ENCODE peak calls at places on chromosomes 2 and 18, in nine cellular contexts. C is stomach; D is suprapubic skin; L is lower leg skin; S is hepatocyte; E is H9; R is kidney epithelial cell; K is CD8-positive, alpha-beta T cell; Y is HFFc6. G is an unnamed sample.

GRCh38 chr2:110977388-110977787 is 143.3 kb upstream of the BCL2L11 start:
- DNase-seq in C (no peak), D (no peak), L (no peak), S (no peak), E (no peak), R (no peak), K (no peak), Y (no peak), G (no peak)

GRCh38 chr2:50221106-50221505 is 810.8 kb downstream of the NRXN1 start:
- DNase-seq in C (no peak), D (no peak), L (no peak), S (no peak), E (no peak), R (no peak), K (no peak), Y (no peak), G (no peak)

GRCh38 chr18:51852661-51853060 is 487.3 kb upstream of the DCC start:
- DNase-seq in C (no peak), D (no peak), L (no peak), S (no peak), E (no peak), R (peak; percentile 73), K (no peak), Y (no peak), G (no peak)

GRCh38 chr2:101277111-101277510 is 24.4 kb downstream of the CNOT11 start:
- DNase-seq in C (peak; percentile 32), D (no peak), L (no peak), S (peak; percentile 26), E (no peak), R (no peak), K (no peak), Y (peak; percentile 9), G (no peak)

GRCh38 chr2:183541766-183542165 is 417.5 kb downstream of the NUP35 start:
- DNase-seq in C (no peak), D (no peak), L (no peak), S (peak; percentile 86), E (no peak), R (peak; percentile 52), K (no peak), Y (no peak), G (no peak)

GRCh38 chr2:43086451-43087221 is 139.8 kb downstream of the ZFP36L2 start:
- DNase-seq in C (no peak), D (peak; percentile 90), L (peak; percentile 86), S (peak; percentile 88), E (no peak), R (peak; percentile 98), K (no peak), Y (peak; percentile 97), G (no peak)

GRCh38 chr2:30436859-30437435 is 10.1 kb upstream of the LCLAT1 start:
- DNase-seq in C (no peak), D (no peak), L (no peak), S (no peak), E (no peak), R (no peak), K (no peak), Y (no peak), G (no peak)

GRCh38 chr2:65182570-65182969 is 45.1 kb upstream of the ACTR2 start:
- DNase-seq in C (no peak), D (no peak), L (no peak), S (no peak), E (no peak), R (no peak), K (no peak), Y (no peak), G (no peak)

GRCh38 chr2:48727560-48727959 is 28.0 kb downstream of the LHCGR start:
- DNase-seq in C (no peak), D (no peak), L (no peak), S (peak; percentile 22), E (no peak), R (no peak), K (no peak), Y (no peak), G (no peak)

GRCh38 chr2:213171147-213171546 is 19.7 kb upstream of the IKZF2 start:
- DNase-seq in C (no peak), D (no peak), L (no peak), S (no peak), E (no peak), R (no peak), K (no peak), Y (no peak), G (no peak)

GRCh38 chr2:199997296-199997695 is 41.9 kb downstream of the MAIP1 start:
- DNase-seq in C (no peak), D (no peak), L (no peak), S (no peak), E (no peak), R (no peak), K (no peak), Y (no peak), G (no peak)

GRCh38 chr2:177275671-177276070 is 11.1 kb upstream of the NFE2L2 start:
- DNase-seq in C (no peak), D (no peak), L (no peak), S (no peak), E (no peak), R (no peak), K (no peak), Y (no peak), G (no peak)
- TF ChIP-seq CTCF in C (no peak), D (no peak), L (no peak), S (no peak), E (no peak), R (no peak), K (no peak), Y (no peak), G (no peak)

GRCh38 chr2:133530645-133531044 is 37.6 kb downstream of the NCKAP5 start:
- DNase-seq in C (no peak), D (no peak), L (no peak), S (no peak), E (no peak), R (no peak), K (no peak), Y (no peak), G (no peak)

GRCh38 chr2:133531382-133531781 is 36.9 kb downstream of the NCKAP5 start:
- DNase-seq in C (no peak), D (no peak), L (no peak), S (no peak), E (no peak), R (no peak), K (no peak), Y (no peak), G (no peak)

DNA sequence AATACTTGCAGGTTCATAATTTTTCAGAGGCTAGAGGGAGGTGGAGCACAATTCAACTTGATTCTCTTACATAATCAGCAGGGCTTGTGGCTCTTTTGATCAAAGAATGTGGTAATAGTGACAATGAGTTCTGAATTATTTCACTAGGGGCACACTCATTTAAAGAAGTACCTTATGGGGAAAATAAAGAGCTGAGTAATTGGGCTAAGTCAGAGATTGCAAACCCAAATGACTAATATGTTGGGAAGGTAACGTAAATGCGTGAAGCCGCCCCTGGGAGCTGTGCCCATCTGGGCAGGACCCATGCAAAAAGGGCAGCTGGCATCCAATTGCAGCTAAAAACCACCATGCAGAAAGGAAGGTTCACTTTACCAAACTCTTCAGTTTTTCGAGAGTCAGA is 35.3 kb downstream of the NCKAP5 start:
- DNase-seq in C (no peak), D (no peak), L (no peak), S (no peak), E (no peak), R (no peak), K (no peak), Y (peak; percentile 32), G (no peak)
- TF ChIP-seq CTCF in C (no peak), D (no peak), L (no peak), S (no peak), E (no peak), R (no peak), K (no peak), Y (peak; percentile 42), G (no peak)

DNA sequence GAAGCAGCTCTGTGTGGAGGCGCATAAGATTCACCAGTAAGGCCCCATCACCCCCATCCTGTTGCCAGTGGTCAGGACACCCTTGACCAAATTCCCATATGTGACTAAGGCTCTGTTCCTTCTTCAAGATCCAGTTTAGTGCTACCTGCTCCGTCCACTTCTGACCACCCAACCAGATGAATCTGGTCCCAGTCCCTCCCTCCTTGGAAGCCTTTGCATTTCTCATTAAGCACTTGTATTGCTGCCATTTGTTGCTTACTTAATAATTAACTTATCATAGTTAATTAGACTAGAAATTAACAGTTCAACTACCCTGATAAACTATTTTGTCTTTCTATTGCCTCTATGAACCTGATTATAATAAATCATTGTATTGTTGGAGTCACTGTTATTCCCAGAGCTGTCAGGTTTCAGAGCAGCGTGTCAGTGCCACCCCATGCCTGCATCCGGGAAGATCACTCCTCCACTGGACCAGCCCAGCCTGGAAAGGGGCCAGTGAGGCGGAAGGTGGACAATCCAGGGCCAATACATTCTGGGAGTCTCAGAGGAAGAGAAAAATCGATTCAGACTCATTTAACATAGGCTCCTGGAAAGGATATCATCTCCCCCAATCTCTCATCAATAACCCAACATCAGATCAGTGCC is 9.5 kb upstream of the NAT8 start:
- DNase-seq in C (no peak), D (no peak), L (no peak), S (no peak), E (no peak), R (no peak), K (no peak), Y (no peak), G (no peak)
- TF ChIP-seq CTCF in C (no peak), D (no peak), L (no peak), S (no peak), E (no peak), R (no peak), K (no peak), Y (no peak), G (no peak)

DNA sequence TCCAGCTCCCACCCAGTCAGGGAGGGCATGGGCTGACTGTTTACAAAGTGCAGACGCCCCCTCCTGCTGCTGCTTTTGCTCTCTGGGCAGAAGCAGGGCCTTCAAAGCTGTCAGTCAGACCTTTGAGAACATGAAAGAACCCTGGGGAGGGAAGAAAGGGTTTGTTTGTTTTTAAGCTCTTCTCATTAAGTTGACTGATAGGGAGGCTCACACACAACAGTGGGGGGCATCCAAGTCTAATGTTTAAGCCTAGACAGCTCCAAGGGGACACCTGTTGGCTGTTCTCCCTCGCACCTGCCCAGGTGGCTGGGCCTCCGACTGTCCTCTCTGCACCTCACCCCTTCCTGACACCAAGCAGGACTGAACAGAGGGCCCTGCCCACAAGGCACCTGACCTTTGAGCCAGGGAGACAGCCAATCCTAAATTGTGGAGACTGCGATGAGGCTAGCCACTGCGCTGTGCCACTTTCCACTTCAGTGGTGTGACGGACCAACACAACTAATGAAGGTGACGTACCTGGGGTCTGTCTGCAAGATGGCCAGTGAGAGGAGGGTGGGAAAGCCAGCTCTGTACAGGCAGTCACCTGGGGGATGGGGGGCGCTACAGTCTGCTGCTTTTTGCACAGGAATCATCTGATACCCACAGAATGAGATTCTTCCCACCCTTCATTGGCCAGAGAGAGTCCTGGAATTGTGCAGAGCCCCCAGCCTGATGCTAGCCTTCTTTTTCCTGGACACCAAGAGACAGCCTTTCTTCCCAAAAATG is 16.3 kb downstream of the ST6GAL2 start:
- DNase-seq in C (no peak), D (no peak), L (no peak), S (no peak), E (peak; percentile 38), R (no peak), K (no peak), Y (no peak), G (no peak)
- TF ChIP-seq CTCF in C (no peak), D (no peak), L (no peak), S (no peak), E (peak; percentile 31), R (no peak), K (no peak), Y (no peak), G (no peak)

GRCh38 chr2:240810199-240810598 is 9.8 kb downstream of the KIF1A start:
- DNase-seq in C (no peak), D (no peak), L (no peak), S (no peak), E (no peak), R (no peak), K (no peak), Y (no peak), G (no peak)
- TF ChIP-seq CTCF in C (no peak), D (no peak), L (no peak), S (peak; percentile 22), E (peak; percentile 33), R (no peak), K (no peak), Y (peak; percentile 61), G (no peak)

G was measured in GM20000.